ENCODE peak calls at places on chromosomes 12 and 14, in six cellular contexts. E is hepatic stellate cell; B is RCC 7860; G is ecto neural progenitor cell; A is CD8-positive, alpha-beta memory T cell; U is posterior cingulate gyrus. M is an unnamed sample.

GRCh38 chr12:108482717-108483212 is 32.3 kb upstream of the FICD start:
- DNase-seq in G (no peak), B (peak), U (no peak), E (no peak), A (no peak), M (no peak)

GRCh38 chr14:32711103-32711680 is 227.5 kb upstream of the NPAS3 start:
- DNase-seq in U (no peak), E (no peak), G (no peak), B (no peak), A (no peak), M (no peak)

GRCh38 chr14:91303091-91303923 is 58.8 kb upstream of the GPR68 start:
- DNase-seq in A (peak), E (no peak), B (no peak), G (peak), U (no peak), M (peak)

GRCh38 chr12:111412007-111412829 is 6.5 kb downstream of the SH2B3 start:
- DNase-seq in G (no peak), U (no peak), A (no peak), E (no peak), B (peak), M (no peak)

GRCh38 chr12:115223322-115223721 is 539.3 kb upstream of the TBX3 start:
- DNase-seq in A (no peak), B (peak), U (no peak), G (no peak), E (peak), M (no peak)

GRCh38 chr12:121656122-121656521 is 13.3 kb downstream of the MORN3 start:
- DNase-seq in E (no peak), G (no peak), U (no peak), A (no peak), B (no peak), M (no peak)

GRCh38 chr14:59155886-59156285 is 32.6 kb upstream of the DAAM1 start:
- DNase-seq in E (no peak), G (no peak), B (no peak), U (no peak), A (no peak), M (no peak)

GRCh38 chr12:34275129-34275528 is 252.8 kb downstream of the ALG10 start:
- DNase-seq in U (no peak), G (peak), A (no peak), B (no peak), E (no peak), M (no peak)

GRCh38 chr14:69260246-69260978 is 454 bp downstream of the GALNT16 start:
- DNase-seq in B (no peak), E (peak), G (peak), A (no peak), U (no peak), M (no peak)

GRCh38 chr12:112381898-112382796 is at the start of gene HECTD4:
- DNase-seq in U (peak), A (peak), E (peak), G (peak), B (peak), M (peak)

GRCh38 chr12:77751939-77752338 is 78.8 kb upstream of the NAV3 start:
- DNase-seq in U (no peak), G (no peak), A (no peak), E (no peak), B (no peak), M (no peak)

GRCh38 chr12:58657175-58657574 is 263.1 kb downstream of the LRIG3 start:
- DNase-seq in G (no peak), E (no peak), B (no peak), A (no peak), U (no peak), M (no peak)

GRCh38 chr12:121610239-121611149 is 15.8 kb upstream of the ORAI1 start:
- DNase-seq in G (no peak), A (no peak), E (peak), U (no peak), B (no peak), M (no peak)

GRCh38 chr14:102525213-102526143 is 15.9 kb upstream of the ANKRD9 start:
- DNase-seq in G (no peak), A (peak), E (peak), U (no peak), B (peak), M (peak)

M was measured in GDM1.